ENCODE peak calls at places on chromosomes 4 and X, in nine cellular contexts. L is SW480; W is activated T-cell treated with anti-CD3 and anti-CD28 coated beads for 24 hours; T is activated CD4-positive, alpha-beta T cell treated with anti-CD3 and anti-CD28 coated beads, Interleukin-2, amount 50 U/mL, for 1 hour; K is stimulated activated CD8-positive, alpha-beta memory T cell treated with anti-CD3 and anti-CD28 coated beads, Interleukin-15, amount 100 ng/mL, for 4 hours; X is M059J; U is stimulated activated CD4-positive, alpha-beta T cell treated with anti-CD3 and anti-CD28 coated beads, Interleukin-12 subunit alpha, Interleukin-12 subunit beta, amount 100 ng/mL, for 48 hours; G is psoas muscle; Q is cardiac fibroblast. P is an unnamed sample.

GRCh38 chr4:94714761-94715160 is 43.0 kb upstream of the BMPR1B start:
- DNase-seq in L (no peak), W (no peak), T (no peak), K (no peak), X (peak; percentile 61), U (no peak), G (no peak), Q (peak; percentile 23), P (no peak)

GRCh38 chrX:4243759-4244158 is 530.3 kb upstream of the PRKX start:
- DNase-seq in L (no peak), W (no peak), T (no peak), K (no peak), X (no peak), U (no peak), G (no peak), Q (no peak), P (no peak)

GRCh38 chrX:133670394-133670793 is 255.1 kb upstream of the GPC4 start:
- DNase-seq in L (peak; percentile 30), W (no peak), T (no peak), K (no peak), X (peak; percentile 43), U (no peak), G (no peak), Q (peak; percentile 67), P (no peak)

GRCh38 chrX:4091046-4091760 is 377.8 kb upstream of the PRKX start:
- DNase-seq in L (peak; percentile 77), W (no peak), T (no peak), K (no peak), X (peak; percentile 7), U (no peak), G (no peak), Q (no peak), P (no peak)

GRCh38 chrX:151923648-151924047 is 11.0 kb downstream of the MAGEA4 start:
- DNase-seq in L (no peak), W (no peak), T (no peak), K (no peak), X (no peak), U (no peak), G (no peak), Q (no peak), P (no peak)

GRCh38 chrX:12065251-12065650 is 73.0 kb upstream of the FRMPD4 start:
- DNase-seq in L (peak; percentile 22), W (no peak), T (no peak), K (no peak), X (peak; percentile 57), U (no peak), G (no peak), Q (peak; percentile 41), P (no peak)

GRCh38 chrX:151161690-151162089 is 14.7 kb upstream of the GPR50 start:
- DNase-seq in L (no peak), W (no peak), T (no peak), K (no peak), X (no peak), U (no peak), G (no peak), Q (no peak), P (no peak)

GRCh38 chr4:1784395-1784788 is 8.7 kb upstream of the FGFR3 start:
- DNase-seq in L (no peak), W (no peak), T (no peak), K (no peak), X (no peak), U (no peak), G (no peak), Q (no peak), P (no peak)

GRCh38 chr4:4837921-4838601 is 21.4 kb upstream of the MSX1 start:
- DNase-seq in L (no peak), W (no peak), T (no peak), K (no peak), X (peak; percentile 70), U (no peak), G (no peak), Q (no peak), P (no peak)

P was measured in MV-4-11.